ENCODE peak calls at places on chromosomes 2 and 18, in nine cellular contexts. J is MM.1S; S is left ventricle myocardium inferior; M is pancreas; C is CD8-positive, alpha-beta memory T cell; Q is choroid plexus epithelial cell; K is coronary artery; N is astrocyte of the spinal cord; B is ascending aorta. I is an unnamed sample.

GRCh38 chr2:226307440-226308365 is 491.9 kb downstream of the IRS1 start:
- DNase-seq in N (no peak), K (no peak), C (no peak), M (no peak), Q (no peak), J (no peak), S (no peak), B (no peak), I (no peak)

GRCh38 chr2:160491922-160492371 is 1.7 kb downstream of the RBMS1 start:
- DNase-seq in S (no peak), J (peak; percentile 58), Q (peak; percentile 71), C (no peak), K (no peak), M (no peak), B (no peak), N (peak; percentile 68), I (peak; percentile 72)

GRCh38 chr2:119255760-119256573 is 32.3 kb downstream of the STEAP3 start:
- DNase-seq in Q (peak; percentile 97), C (no peak), J (no peak), N (peak; percentile 97), S (no peak), K (no peak), B (no peak), M (no peak), I (peak; percentile 94)

GRCh38 chr2:158456309-158457066 is at the start of the genes CCDC148 and PKP4:
- DNase-seq in C (peak; percentile 82), Q (peak; percentile 94), K (peak; percentile 92), S (peak; percentile 89), M (peak; percentile 93), N (peak; percentile 94), B (peak; percentile 94), J (peak; percentile 94), I (peak; percentile 90)

GRCh38 chr2:129923265-129924141 is 56.0 kb upstream of the RAB6C start:
- DNase-seq in S (no peak), M (peak; percentile 78), K (no peak), C (no peak), J (peak; percentile 50), N (peak; percentile 43), Q (peak; percentile 63), B (no peak), I (peak; percentile 55)

GRCh38 chr2:187468262-187468661 is 20.2 kb upstream of the CALCRL start:
- DNase-seq in B (no peak), J (no peak), K (no peak), N (no peak), Q (peak; percentile 57), C (no peak), S (no peak), M (no peak), I (no peak)

GRCh38 chr2:110101280-110101844 is 14.3 kb downstream of the MALL start:
- DNase-seq in M (peak; percentile 87), K (peak; percentile 96), Q (peak; percentile 98), J (no peak), C (no peak), S (peak; percentile 98), B (peak; percentile 99), N (peak; percentile 100), I (peak; percentile 99)

GRCh38 chr2:175393851-175394250 is 212.3 kb upstream of the ATP5MC3 start:
- DNase-seq in K (no peak), M (no peak), J (no peak), N (no peak), S (no peak), Q (no peak), B (no peak), C (no peak), I (no peak)

GRCh38 chr2:105525201-105525600 is 126.3 kb upstream of the FHL2 start:
- DNase-seq in J (no peak), N (no peak), S (no peak), Q (no peak), B (no peak), M (no peak), K (no peak), C (no peak), I (no peak)

GRCh38 chr2:158214431-158214830 is 112.8 kb downstream of the UPP2 start:
- DNase-seq in C (no peak), J (peak; percentile 22), S (no peak), M (no peak), K (no peak), N (peak; percentile 61), Q (peak; percentile 44), B (no peak), I (peak; percentile 42)

GRCh38 chr2:180122874-180123273 is 115.8 kb upstream of the CWC22 start:
- DNase-seq in C (no peak), Q (peak; percentile 61), J (no peak), S (no peak), K (no peak), M (no peak), N (peak; percentile 66), B (no peak), I (peak; percentile 77)

GRCh38 chr18:77376043-77376732 is 126.5 kb downstream of the GALR1 start:
- DNase-seq in K (no peak), B (no peak), J (no peak), C (no peak), M (peak; percentile 47), Q (no peak), N (peak; percentile 42), S (no peak), I (no peak)

GRCh38 chr2:237951878-237952277 is 14.9 kb upstream of the UBE2F start:
- DNase-seq in S (no peak), J (no peak), M (no peak), Q (no peak), C (no peak), B (no peak), K (no peak), N (no peak), I (no peak)

GRCh38 chr2:173963323-173963816 is 1.8 kb downstream of the SP3 start:
- DNase-seq in B (no peak), M (no peak), S (no peak), N (peak; percentile 79), K (peak; percentile 81), C (no peak), J (peak; percentile 76), Q (peak; percentile 86), I (peak; percentile 71)

GRCh38 chr2:133080822-133081221 is 410.8 kb upstream of the LYPD1 start:
- DNase-seq in S (no peak), C (no peak), J (no peak), M (no peak), K (no peak), N (no peak), Q (no peak), B (no peak), I (no peak)

GRCh38 chr2:133072837-133073694 is 403.1 kb upstream of the LYPD1 start:
- DNase-seq in N (no peak), C (no peak), S (no peak), Q (no peak), J (no peak), B (no peak), M (no peak), K (no peak), I (no peak)

GRCh38 chr2:133082034-133082433 is 412.0 kb upstream of the LYPD1 start:
- DNase-seq in S (no peak), N (no peak), J (no peak), Q (no peak), B (no peak), C (no peak), K (no peak), M (no peak), I (no peak)

DNA sequence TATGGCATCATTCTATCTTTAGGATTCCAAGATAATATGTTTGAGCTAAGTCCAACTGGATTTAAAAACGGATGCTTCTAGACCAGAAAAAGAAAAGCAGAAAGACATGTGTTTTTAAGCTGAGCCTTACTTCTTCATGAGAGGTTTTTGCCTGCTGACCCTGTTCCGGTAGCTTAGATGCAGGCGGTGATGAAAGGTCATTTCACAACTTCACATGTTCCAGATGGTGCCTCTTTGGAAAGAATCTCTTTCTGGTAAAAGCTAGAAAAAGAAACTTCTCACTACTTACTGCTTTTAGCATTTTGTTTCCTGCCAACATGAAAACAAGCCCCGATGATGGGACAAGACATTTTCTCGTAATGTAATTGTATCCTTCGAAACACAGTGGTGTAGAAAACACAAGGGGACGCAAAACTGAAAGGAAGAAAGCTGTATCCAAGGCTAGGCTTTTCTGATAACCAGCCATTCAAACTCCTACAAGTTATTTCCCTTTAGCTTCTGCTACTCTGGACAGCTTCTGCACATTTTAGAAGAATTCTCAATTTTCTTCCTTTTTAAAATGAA is 407.3 kb upstream of the LYPD1 start:
- DNase-seq in B (no peak), N (no peak), K (no peak), C (no peak), S (no peak), Q (peak; percentile 57), J (no peak), M (no peak), I (no peak)
- H3K4me3 ChIP-seq in B (no peak overlapping the region), N (no peak overlapping the region), K (no peak overlapping the region), C (no peak overlapping the region), S (no peak overlapping the region), Q (no peak overlapping the region), J (no peak overlapping the region), M (no peak overlapping the region), I (no peak overlapping the region)

GRCh38 chr18:22475426-22476100 is 57.8 kb upstream of the CTAGE1 start:
- DNase-seq in Q (no peak), B (no peak), C (no peak), N (no peak), M (no peak), J (no peak), S (no peak), K (no peak), I (no peak)
- H3K4me3 ChIP-seq in Q (no peak overlapping the region), B (no peak overlapping the region), C (no peak overlapping the region), N (no peak overlapping the region), M (no peak overlapping the region), J (no peak overlapping the region), S (no peak overlapping the region), K (no peak overlapping the region), I (no peak overlapping the region)

DNA sequence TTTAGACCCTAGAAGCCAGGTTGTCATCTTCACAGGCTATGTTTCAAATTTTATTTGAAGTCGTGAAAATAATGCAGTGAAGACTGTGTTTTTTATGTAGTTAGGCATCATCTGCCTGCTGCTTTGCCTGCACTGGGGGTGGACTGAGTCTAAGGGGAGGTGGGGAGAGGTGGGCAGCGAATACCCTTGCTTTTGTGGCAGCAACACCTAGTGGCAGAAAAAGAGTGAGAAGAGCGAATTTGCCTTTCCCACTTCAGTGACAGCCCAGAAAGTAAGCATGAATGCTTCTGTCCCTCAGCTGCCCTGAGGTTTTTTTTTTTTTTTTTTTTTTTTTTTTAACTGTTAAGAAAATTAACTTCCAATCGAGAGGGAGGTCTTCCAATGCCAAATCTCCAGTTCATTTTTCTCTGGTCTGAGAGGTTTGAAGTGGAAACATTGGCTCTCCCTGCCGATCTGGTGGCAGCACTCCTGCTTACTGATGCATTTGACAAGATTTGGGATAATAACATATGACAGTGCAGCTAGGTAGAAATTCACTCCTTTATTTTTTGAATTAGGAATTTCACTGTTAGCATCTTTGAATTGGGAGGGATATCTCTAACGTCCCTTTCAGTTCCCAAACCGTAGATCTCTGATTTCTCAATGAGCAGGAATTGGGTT is 60.3 kb upstream of the LYPD6B start:
- DNase-seq in B (no peak), S (no peak), M (no peak), Q (no peak), K (no peak), J (no peak), N (no peak), C (no peak), I (no peak)
- H3K4me3 ChIP-seq in B (no peak overlapping the region), S (no peak overlapping the region), M (no peak overlapping the region), Q (no peak overlapping the region), K (peak overlapping the region; percentile 14), J (no peak overlapping the region), N (no peak overlapping the region), C (no peak overlapping the region), I (no peak overlapping the region)

DNA sequence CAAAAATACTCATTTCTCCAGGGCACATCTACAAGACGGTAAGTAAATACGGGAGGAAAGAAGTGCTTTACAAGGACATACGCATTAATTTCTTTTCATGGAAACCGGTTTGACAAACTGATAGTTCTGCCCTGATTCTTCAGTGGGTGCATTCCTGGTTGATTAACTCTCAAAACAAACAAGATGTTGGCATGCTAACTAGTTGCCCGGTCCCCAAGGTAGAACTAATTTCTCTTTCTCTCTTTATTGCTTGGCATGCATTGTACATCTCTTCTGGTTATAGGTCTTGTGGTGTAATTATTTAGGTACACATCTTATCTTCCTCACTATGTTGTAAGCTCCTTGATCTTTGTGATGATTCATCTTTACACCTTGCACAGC is 46.9 kb upstream of the SPATS2L start:
- DNase-seq in B (no peak), C (no peak), N (no peak), M (no peak), K (no peak), Q (no peak), J (no peak), S (no peak), I (no peak)
- H3K4me3 ChIP-seq in B (no peak overlapping the region), C (no peak overlapping the region), N (no peak overlapping the region), M (no peak overlapping the region), K (no peak overlapping the region), Q (no peak overlapping the region), J (no peak overlapping the region), S (no peak overlapping the region), I (no peak overlapping the region)

I was measured in brain microvascular endothelial cell.